ENCODE peak calls at places on chromosomes 16 and 17, in eight cellular contexts. One of them, this sample, is unnamed.

GRCh38 chr17:19002191-19002590 is 2.4 kb downstream of the FAM83G start:
- DNase-seq in A549: no peak
- DNase-seq in adrenal gland: no peak
- DNase-seq in transverse colon: no peak
- DNase-seq in heart left ventricle: no peak
- DNase-seq in breast epithelium: no peak
- DNase-seq in tibial nerve: no peak
- DNase-seq in ovary: no peak
- DNase-seq in this sample: no peak

GRCh38 chr17:7989781-7990655 is 12.4 kb upstream of the GUCY2D start:
- DNase-seq in tibial nerve: peak; percentile 86
- DNase-seq in A549: peak; percentile 97
- DNase-seq in transverse colon: peak; percentile 90
- DNase-seq in ovary: peak; percentile 85
- DNase-seq in adrenal gland: peak; percentile 76
- DNase-seq in breast epithelium: peak; percentile 85
- DNase-seq in heart left ventricle: peak; percentile 85
- DNase-seq in this sample: peak; percentile 77

GRCh38 chr16:28157768-28158535 is 53.8 kb downstream of the XPO6 start:
- DNase-seq in A549: no peak
- DNase-seq in heart left ventricle: no peak
- DNase-seq in tibial nerve: no peak
- DNase-seq in breast epithelium: no peak
- DNase-seq in transverse colon: no peak
- DNase-seq in adrenal gland: no peak
- DNase-seq in ovary: no peak
- DNase-seq in this sample: no peak

GRCh38 chr16:50025544-50025931 is 513 bp downstream of the CNEP1R1 start:
- DNase-seq in heart left ventricle: no peak
- DNase-seq in ovary: peak; percentile 16
- DNase-seq in adrenal gland: peak; percentile 24
- DNase-seq in breast epithelium: no peak
- DNase-seq in tibial nerve: no peak
- DNase-seq in A549: peak; percentile 25
- DNase-seq in transverse colon: peak; percentile 20
- DNase-seq in this sample: peak; percentile 16

GRCh38 chr16:30121741-30122620 is 1.0 kb downstream of the MAPK3 start:
- DNase-seq in ovary: peak; percentile 62
- DNase-seq in tibial nerve: peak; percentile 62
- DNase-seq in adrenal gland: peak; percentile 54
- DNase-seq in A549: no peak
- DNase-seq in heart left ventricle: peak; percentile 89
- DNase-seq in breast epithelium: peak; percentile 54
- DNase-seq in transverse colon: peak; percentile 48
- DNase-seq in this sample: no peak

GRCh38 chr16:35193956-35194355 is 1734.5 kb downstream of the TP53TG3F start:
- DNase-seq in ovary: no peak
- DNase-seq in adrenal gland: no peak
- DNase-seq in transverse colon: no peak
- DNase-seq in heart left ventricle: no peak
- DNase-seq in breast epithelium: no peak
- DNase-seq in tibial nerve: no peak
- DNase-seq in A549: no peak
- DNase-seq in this sample: no peak

GRCh38 chr17:34562387-34562786 is 17.0 kb upstream of the TMEM132E start:
- DNase-seq in breast epithelium: no peak
- DNase-seq in tibial nerve: no peak
- DNase-seq in heart left ventricle: no peak
- DNase-seq in ovary: no peak
- DNase-seq in A549: no peak
- DNase-seq in adrenal gland: no peak
- DNase-seq in transverse colon: no peak
- DNase-seq in this sample: no peak

GRCh38 chr16:88730632-88731607 is 24.6 kb downstream of the CTU2 start:
- DNase-seq in heart left ventricle: no peak
- DNase-seq in transverse colon: no peak
- DNase-seq in breast epithelium: no peak
- DNase-seq in A549: no peak
- DNase-seq in tibial nerve: no peak
- DNase-seq in adrenal gland: no peak
- DNase-seq in ovary: no peak
- DNase-seq in this sample: no peak

GRCh38 chr17:37043201-37043600 is 94.4 kb downstream of the AATF start:
- DNase-seq in A549: no peak
- DNase-seq in breast epithelium: no peak
- DNase-seq in tibial nerve: no peak
- DNase-seq in ovary: no peak
- DNase-seq in transverse colon: no peak
- DNase-seq in adrenal gland: no peak
- DNase-seq in heart left ventricle: no peak
- DNase-seq in this sample: no peak

GRCh38 chr16:79170565-79171242 is 429.8 kb downstream of the MAF start:
- DNase-seq in A549: no peak
- DNase-seq in tibial nerve: no peak
- DNase-seq in ovary: no peak
- DNase-seq in breast epithelium: no peak
- DNase-seq in adrenal gland: peak; percentile 51
- DNase-seq in transverse colon: no peak
- DNase-seq in heart left ventricle: no peak
- DNase-seq in this sample: peak; percentile 45

GRCh38 chr17:60630352-60630751 is 30.4 kb downstream of the PPM1D start:
- DNase-seq in tibial nerve: no peak
- DNase-seq in heart left ventricle: peak; percentile 51
- DNase-seq in breast epithelium: no peak
- DNase-seq in adrenal gland: peak; percentile 42
- DNase-seq in A549: no peak
- DNase-seq in transverse colon: peak; percentile 15
- DNase-seq in ovary: peak; percentile 58
- DNase-seq in this sample: no peak

GRCh38 chr16:85220125-85220839 is 108.0 kb upstream of the CIBAR2 start:
- DNase-seq in tibial nerve: no peak
- DNase-seq in ovary: peak; percentile 87
- DNase-seq in heart left ventricle: peak; percentile 86
- DNase-seq in A549: no peak
- DNase-seq in adrenal gland: peak; percentile 89
- DNase-seq in breast epithelium: no peak
- DNase-seq in transverse colon: peak; percentile 62
- DNase-seq in this sample: no peak

GRCh38 chr17:19345486-19346350 is 16.8 kb downstream of the B9D1 start:
- DNase-seq in breast epithelium: no peak
- DNase-seq in tibial nerve: no peak
- DNase-seq in transverse colon: no peak
- DNase-seq in ovary: no peak
- DNase-seq in adrenal gland: no peak
- DNase-seq in heart left ventricle: no peak
- DNase-seq in A549: no peak
- DNase-seq in this sample: no peak

GRCh38 chr16:78183886-78184553 is 84.6 kb downstream of the WWOX start:
- DNase-seq in transverse colon: no peak
- DNase-seq in A549: no peak
- DNase-seq in adrenal gland: no peak
- DNase-seq in heart left ventricle: no peak
- DNase-seq in tibial nerve: no peak
- DNase-seq in ovary: no peak
- DNase-seq in breast epithelium: no peak
- DNase-seq in this sample: no peak

GRCh38 chr17:17819561-17819995 is 17.2 kb downstream of the SREBF1 start:
- DNase-seq in heart left ventricle: peak; percentile 72
- DNase-seq in tibial nerve: no peak
- DNase-seq in ovary: no peak
- DNase-seq in transverse colon: peak; percentile 85
- DNase-seq in A549: peak; percentile 95
- DNase-seq in adrenal gland: peak; percentile 96
- DNase-seq in breast epithelium: peak; percentile 81
- DNase-seq in this sample: no peak

GRCh38 chr17:83204230-83204725 is 124.9 kb downstream of the METRNL start:
- DNase-seq in breast epithelium: no peak
- DNase-seq in ovary: no peak
- DNase-seq in A549: no peak
- DNase-seq in heart left ventricle: no peak
- DNase-seq in tibial nerve: peak; percentile 7
- DNase-seq in adrenal gland: no peak
- DNase-seq in transverse colon: no peak
- DNase-seq in this sample: no peak

GRCh38 chr17:68020451-68020779 is 15.1 kb upstream of the KPNA2 start:
- DNase-seq in heart left ventricle: no peak
- DNase-seq in transverse colon: no peak
- DNase-seq in A549: no peak
- DNase-seq in tibial nerve: no peak
- DNase-seq in adrenal gland: peak; percentile 13
- DNase-seq in ovary: no peak
- DNase-seq in breast epithelium: no peak
- DNase-seq in this sample: no peak

GRCh38 chr17:21294321-21295035 is 10.0 kb downstream of the MAP2K3 start:
- DNase-seq in transverse colon: no peak
- DNase-seq in breast epithelium: no peak
- DNase-seq in adrenal gland: no peak
- DNase-seq in A549: no peak
- DNase-seq in ovary: no peak
- DNase-seq in heart left ventricle: no peak
- DNase-seq in tibial nerve: no peak
- DNase-seq in this sample: no peak

GRCh38 chr16:53168744-53169143 is 114.0 kb downstream of the CHD9 start:
- DNase-seq in ovary: no peak
- DNase-seq in tibial nerve: no peak
- DNase-seq in breast epithelium: no peak
- DNase-seq in adrenal gland: no peak
- DNase-seq in transverse colon: no peak
- DNase-seq in A549: no peak
- DNase-seq in heart left ventricle: no peak
- DNase-seq in this sample: no peak

GRCh38 chr16:79380990-79381389 is 219.5 kb downstream of the MAF start:
- DNase-seq in transverse colon: no peak
- DNase-seq in adrenal gland: no peak
- DNase-seq in breast epithelium: no peak
- DNase-seq in heart left ventricle: no peak
- DNase-seq in A549: no peak
- DNase-seq in tibial nerve: no peak
- DNase-seq in ovary: no peak
- DNase-seq in this sample: no peak

GRCh38 chr16:2250652-2251280 is 621 bp downstream of the ECI1 start:
- DNase-seq in tibial nerve: no peak
- DNase-seq in heart left ventricle: no peak
- DNase-seq in breast epithelium: no peak
- DNase-seq in transverse colon: peak; percentile 68
- DNase-seq in adrenal gland: no peak
- DNase-seq in ovary: no peak
- DNase-seq in A549: no peak
- DNase-seq in this sample: no peak

GRCh38 chr17:15494821-15495220 is 27.4 kb upstream of the CDRT4 start:
- DNase-seq in breast epithelium: no peak
- DNase-seq in ovary: no peak
- DNase-seq in transverse colon: no peak
- DNase-seq in adrenal gland: no peak
- DNase-seq in A549: no peak
- DNase-seq in tibial nerve: no peak
- DNase-seq in heart left ventricle: no peak
- DNase-seq in this sample: no peak
- TF ChIP-seq POLR2A in breast epithelium: no peak
- TF ChIP-seq POLR2A in ovary: no peak
- TF ChIP-seq POLR2A in transverse colon: no peak
- TF ChIP-seq POLR2A in adrenal gland: no peak
- TF ChIP-seq POLR2A in A549: no peak
- TF ChIP-seq POLR2A in tibial nerve: no peak
- TF ChIP-seq POLR2A in heart left ventricle: no peak
- TF ChIP-seq POLR2A in this sample: no peak

GRCh38 chr17:80474933-80475915 is 1.2 kb downstream of the NPTX1 start:
- DNase-seq in ovary: no peak
- DNase-seq in breast epithelium: no peak
- DNase-seq in transverse colon: no peak
- DNase-seq in heart left ventricle: no peak
- DNase-seq in tibial nerve: no peak
- DNase-seq in adrenal gland: no peak
- DNase-seq in A549: no peak
- DNase-seq in this sample: no peak
- H3K4me3 ChIP-seq in ovary: no peak overlapping the region
- H3K4me3 ChIP-seq in breast epithelium: peak overlapping the region; percentile 67
- H3K4me3 ChIP-seq in transverse colon: peak overlapping the region; percentile 37
- H3K4me3 ChIP-seq in heart left ventricle: no peak overlapping the region
- H3K4me3 ChIP-seq in tibial nerve: no peak overlapping the region
- H3K4me3 ChIP-seq in adrenal gland: peak overlapping the region; percentile 50
- H3K4me3 ChIP-seq in A549: peak overlapping the region; percentile 54
- H3K4me3 ChIP-seq in this sample: no peak overlapping the region

DNA sequence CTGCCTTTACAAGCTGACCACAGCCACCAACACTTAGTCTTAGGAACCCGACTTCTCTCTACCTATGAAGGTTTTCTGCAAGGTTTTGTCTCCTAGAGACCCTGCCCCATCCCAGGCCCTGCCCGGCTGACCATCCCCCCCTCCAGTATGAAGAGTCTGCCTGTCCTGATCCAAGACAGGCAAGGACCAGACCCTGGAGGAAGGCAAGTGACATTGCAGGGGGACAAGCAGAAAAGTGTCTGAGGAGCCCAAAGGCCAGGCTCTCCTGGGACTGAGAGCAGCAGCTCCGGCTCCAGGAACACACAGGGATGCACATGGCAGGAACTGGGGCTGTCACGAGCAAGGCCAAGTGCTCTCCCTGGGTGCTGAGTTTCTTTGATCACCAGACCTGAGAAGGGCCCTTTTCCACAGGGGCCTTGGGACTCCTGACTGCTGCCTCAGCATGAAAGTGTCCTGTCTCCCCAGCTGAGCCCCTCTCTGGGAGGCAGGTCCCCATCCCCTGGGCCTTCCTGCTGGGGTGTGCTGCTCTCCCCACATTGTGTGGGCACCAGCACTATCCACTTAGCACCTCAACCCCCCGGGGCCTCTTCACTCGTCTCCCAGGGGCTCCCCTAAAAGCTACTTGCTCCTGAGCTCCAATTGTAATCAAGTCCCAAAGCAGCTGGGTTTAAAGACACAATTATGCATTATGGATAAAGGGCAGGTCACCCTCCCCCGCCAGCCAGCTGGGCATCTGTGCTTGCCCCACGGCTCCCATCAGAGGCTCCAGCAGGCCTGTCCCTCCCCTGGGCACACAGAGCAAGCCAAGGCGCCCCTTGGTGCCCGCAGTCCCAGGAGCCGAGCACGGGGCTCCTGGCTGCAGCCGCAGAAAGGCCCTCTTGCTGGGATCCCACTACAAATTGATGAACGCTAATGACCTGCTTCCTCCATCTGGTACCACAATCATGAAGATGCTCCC is 11.5 kb upstream of the CACNG4 start:
- DNase-seq in tibial nerve: no peak
- DNase-seq in ovary: no peak
- DNase-seq in A549: no peak
- DNase-seq in breast epithelium: no peak
- DNase-seq in transverse colon: no peak
- DNase-seq in adrenal gland: no peak
- DNase-seq in heart left ventricle: no peak
- DNase-seq in this sample: no peak
- TF ChIP-seq CTCF in tibial nerve: no peak
- TF ChIP-seq CTCF in ovary: no peak
- TF ChIP-seq CTCF in A549: no peak
- TF ChIP-seq CTCF in breast epithelium: no peak
- TF ChIP-seq CTCF in transverse colon: no peak
- TF ChIP-seq CTCF in adrenal gland: no peak
- TF ChIP-seq CTCF in heart left ventricle: no peak
- TF ChIP-seq CTCF in this sample: no peak

DNA sequence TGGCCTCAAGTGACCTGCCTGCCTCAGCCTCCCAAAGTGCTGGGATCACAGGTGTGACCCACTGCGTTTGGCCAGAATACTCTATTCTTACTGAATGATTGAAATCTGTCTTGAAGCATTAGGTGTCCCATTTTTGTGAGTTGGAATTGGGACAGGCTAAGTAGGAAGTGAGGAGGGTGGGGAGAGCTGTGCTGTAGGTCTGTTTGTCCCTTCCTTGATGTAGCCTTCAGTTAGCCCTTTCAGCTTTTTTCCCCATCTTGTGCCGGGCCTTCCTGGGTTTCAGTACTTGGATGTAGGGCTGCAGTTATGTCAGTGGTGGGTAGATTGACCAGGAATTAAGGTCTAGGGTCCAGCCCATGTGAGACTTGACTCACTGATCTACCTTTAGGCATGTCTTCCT is 8.7 kb downstream of the PYCARD start:
- DNase-seq in heart left ventricle: no peak
- DNase-seq in adrenal gland: no peak
- DNase-seq in A549: no peak
- DNase-seq in breast epithelium: no peak
- DNase-seq in transverse colon: no peak
- DNase-seq in tibial nerve: no peak
- DNase-seq in ovary: no peak
- DNase-seq in this sample: no peak
- TF ChIP-seq POLR2A in heart left ventricle: no peak
- TF ChIP-seq POLR2A in adrenal gland: no peak
- TF ChIP-seq POLR2A in A549: no peak
- TF ChIP-seq POLR2A in breast epithelium: no peak
- TF ChIP-seq POLR2A in transverse colon: no peak
- TF ChIP-seq POLR2A in tibial nerve: no peak
- TF ChIP-seq POLR2A in ovary: no peak
- TF ChIP-seq POLR2A in this sample: no peak